ENCODE peak calls at places on chromosomes 3 and 15, in nine cellular contexts. T is tibial artery; W is NCI-H82; X is activated CD8-positive, alpha-beta memory T cell treated with anti-CD3 and anti-CD28 coated beads for 4 hours; N is occipital lobe; H is small intestine; L is NCI-H1417; M is non-pigmented ciliary epithelial cell; U is sigmoid colon. Y is an unnamed sample.

GRCh38 chr15:67043939-67044771 is 21.2 kb upstream of the SMAD3 start:
- DNase-seq in T (peak), W (no peak), X (no peak), N (no peak), H (no peak), L (no peak), M (no peak), U (no peak), Y (no peak)

GRCh38 chr15:99989095-99989494 is 255.9 kb upstream of the LYSMD4 start:
- DNase-seq in T (no peak), W (no peak), X (no peak), N (no peak), H (no peak), L (no peak), M (no peak), U (peak), Y (no peak)

GRCh38 chr3:80097674-80098073 is 329.9 kb upstream of the ROBO1 start:
- DNase-seq in T (no peak), W (no peak), X (no peak), N (no peak), H (no peak), L (no peak), M (no peak), U (no peak), Y (no peak)

GRCh38 chr3:122690096-122690495 is 9.5 kb downstream of the PARP14 start:
- DNase-seq in T (no peak), W (no peak), X (no peak), N (no peak), H (no peak), L (no peak), M (no peak), U (no peak), Y (no peak)

GRCh38 chr3:35602395-35602936 is 36.9 kb upstream of the ARPP21 start:
- DNase-seq in T (no peak), W (peak), X (no peak), N (peak), H (no peak), L (no peak), M (no peak), U (no peak), Y (no peak)

GRCh38 chr3:152204218-152204617 is 64.5 kb upstream of the MBNL1 start:
- DNase-seq in T (no peak), W (no peak), X (no peak), N (no peak), H (no peak), L (no peak), M (no peak), U (no peak), Y (no peak)

GRCh38 chr3:194587438-194587931 is 45.7 kb downstream of the TMEM44 start:
- DNase-seq in T (peak), W (no peak), X (no peak), N (peak), H (no peak), L (no peak), M (no peak), U (no peak), Y (peak)

GRCh38 chr3:175818811-175819464 is 959.8 kb downstream of the NAALADL2 start:
- DNase-seq in T (no peak), W (no peak), X (no peak), N (no peak), H (no peak), L (no peak), M (no peak), U (no peak), Y (no peak)

GRCh38 chr3:144162042-144162441 is 190.4 kb downstream of the DIPK2A start:
- DNase-seq in T (no peak), W (no peak), X (no peak), N (no peak), H (no peak), L (peak), M (peak), U (no peak), Y (no peak)

GRCh38 chr15:90690585-90690984 is 26.6 kb upstream of the BLM start:
- DNase-seq in T (no peak), W (no peak), X (no peak), N (no peak), H (no peak), L (no peak), M (no peak), U (no peak), Y (no peak)

Y was measured in coronary artery.